ENCODE peak calls at places on chromosomes 3 and 15, in four cellular contexts. T, Q, L and B are unnamed samples.

GRCh38 chr3:39140341-39140971 is 12.9 kb downstream of the CSRNP1 start:
- DNase-seq in T (no peak), Q (no peak), L (no peak), B (no peak)

GRCh38 chr3:46094506-46094905 is 67.2 kb upstream of the XCR1 start:
- DNase-seq in T (no peak), Q (no peak), L (no peak), B (no peak)

GRCh38 chr3:132343018-132343612 is 25.9 kb downstream of the ACP3 start:
- DNase-seq in Q (peak), L (peak), T (peak), B (peak)

GRCh38 chr3:149215474-149215873 is 6.2 kb downstream of the CP start:
- DNase-seq in L (no peak), T (no peak), Q (no peak), B (no peak)

GRCh38 chr3:120100711-120101110 is 6.5 kb upstream of the GSK3B start:
- DNase-seq in T (no peak), L (no peak), Q (no peak), B (no peak)

GRCh38 chr3:126951561-126951960 is 31.4 kb upstream of the PLXNA1 start:
- DNase-seq in L (no peak), Q (no peak), T (no peak), B (no peak)

GRCh38 chr15:77033729-77034619 is 36.9 kb downstream of the TSPAN3 start:
- DNase-seq in L (peak), T (no peak), Q (no peak), B (no peak)

GRCh38 chr3:107130089-107130700 is 247.0 kb upstream of the CCDC54 start:
- DNase-seq in Q (no peak), L (no peak), T (no peak), B (no peak)

GRCh38 chr3:185552358-185552877 is at the start of gene LIPH:
- DNase-seq in Q (peak), T (no peak), L (no peak), B (no peak)

GRCh38 chr15:68786753-68787152 is 33.9 kb downstream of the ANP32A start:
- DNase-seq in T (no peak), Q (no peak), L (no peak), B (no peak)

GRCh38 chr3:112445839-112446238 is 53.4 kb downstream of the BTLA start:
- DNase-seq in L (no peak), T (no peak), Q (no peak), B (no peak)

GRCh38 chr3:101248786-101249185 is 71.6 kb downstream of the IMPG2 start:
- DNase-seq in T (no peak), Q (no peak), L (no peak), B (no peak)

GRCh38 chr15:67138946-67139855 is 73.8 kb downstream of the SMAD3 start:
- DNase-seq in T (no peak), L (no peak), Q (no peak), B (no peak)

GRCh38 chr3:113623324-113623723 is 73.1 kb downstream of the USF3 start:
- DNase-seq in Q (no peak), T (no peak), L (no peak), B (no peak)

GRCh38 chr3:169641167-169641566 is 22.3 kb downstream of the MECOM start:
- DNase-seq in Q (no peak), L (no peak), T (no peak), B (no peak)

GRCh38 chr3:8560608-8561007 is 59.0 kb downstream of the LMCD1 start:
- DNase-seq in T (no peak), L (no peak), Q (no peak), B (peak)

GRCh38 chr3:184335661-184336483 is 1.5 kb upstream of the FAM131A start:
- DNase-seq in L (peak), Q (peak), T (peak), B (no peak)

GRCh38 chr15:64247906-64248541 is 85.2 kb upstream of the PPIB start:
- DNase-seq in T (no peak), L (peak), Q (peak), B (peak)

GRCh38 chr3:107284570-107284969 is 92.7 kb upstream of the CCDC54 start:
- DNase-seq in L (no peak), Q (no peak), T (no peak), B (no peak)

GRCh38 chr3:31606453-31606852 is 73.7 kb downstream of the STT3B start:
- DNase-seq in L (no peak), T (no peak), Q (no peak), B (no peak)

GRCh38 chr3:43675593-43675992 is 15.1 kb upstream of the ABHD5 start:
- DNase-seq in L (no peak), Q (no peak), T (no peak), B (no peak)

GRCh38 chr3:174408310-174408709 is 450.8 kb upstream of the NAALADL2 start:
- DNase-seq in Q (no peak), L (no peak), T (no peak), B (no peak)

GRCh38 chr3:143901105-143901504 is 52.8 kb upstream of the SLC9A9 start:
- DNase-seq in T (no peak), Q (no peak), L (no peak), B (no peak)

GRCh38 chr3:16520636-16521579 is 7.4 kb upstream of the RFTN1 start:
- DNase-seq in T (no peak), L (no peak), Q (no peak), B (no peak)

GRCh38 chr15:58361291-58361759 is 70.5 kb upstream of the LIPC start:
- DNase-seq in Q (peak), T (no peak), L (no peak), B (peak)

GRCh38 chr15:38669160-38669505 is 104.5 kb upstream of the RASGRP1 start:
- DNase-seq in T (no peak), L (no peak), Q (no peak), B (no peak)

GRCh38 chr3:99767341-99767740 is 50.3 kb upstream of the CMSS1 start:
- DNase-seq in Q (no peak), T (no peak), L (no peak), B (no peak)

GRCh38 chr15:32844118-32844711 is 126.4 kb downstream of the GREM1 start:
- DNase-seq in Q (no peak), T (no peak), L (peak), B (no peak)